ENCODE peak calls at places on chromosomes 13 and 19, in four cellular contexts. Y is IMR-90, R is mesendoderm, F is H1. U is an unnamed sample.

GRCh38 chr19:18173572-18174294 is at the start of gene IFI30:
- DNase-seq in Y (no peak), R (peak), F (no peak), U (peak)

GRCh38 chr19:45428385-45429231 is 4.9 kb upstream of the ERCC1 start:
- DNase-seq in Y (peak), R (peak), F (no peak), U (peak)

GRCh38 chr19:14347999-14348889 is 33.0 kb upstream of the ADGRE5 start:
- DNase-seq in Y (no peak), R (peak), F (peak), U (peak)

GRCh38 chr13:112248909-112249592 is 127.1 kb upstream of the SPACA7 start:
- DNase-seq in Y (no peak), R (no peak), F (no peak), U (no peak)

GRCh38 chr13:42984691-42985090 is 7.3 kb downstream of the EPSTI1 start:
- DNase-seq in Y (no peak), R (no peak), F (no peak), U (no peak)

GRCh38 chr13:35956074-35956473 is 175.1 kb downstream of the DCLK1 start:
- DNase-seq in Y (no peak), R (no peak), F (no peak), U (no peak)

GRCh38 chr19:42606660-42607351 is 12.1 kb upstream of the CEACAM8 start:
- DNase-seq in Y (peak), R (peak), F (peak), U (peak)

GRCh38 chr13:113804017-113804702 is 45.1 kb downstream of the TMEM255B start:
- DNase-seq in Y (no peak), R (no peak), F (no peak), U (no peak)

GRCh38 chr19:12833418-12833746 is 997 bp downstream of the RTBDN start:
- DNase-seq in Y (no peak), R (no peak), F (no peak), U (no peak)

GRCh38 chr13:50235604-50236003 is 220.4 kb downstream of the KCNRG start:
- DNase-seq in Y (no peak), R (no peak), F (no peak), U (no peak)

GRCh38 chr13:25215253-25215575 is 43.1 kb upstream of the AMER2 start:
- DNase-seq in Y (no peak), R (no peak), F (no peak), U (no peak)

GRCh38 chr19:34148672-34149185 is 23.6 kb upstream of the LSM14A start:
- DNase-seq in Y (no peak), R (no peak), F (no peak), U (no peak)

GRCh38 chr19:34154401-34154800 is 17.9 kb upstream of the LSM14A start:
- DNase-seq in Y (no peak), R (no peak), F (no peak), U (no peak)

GRCh38 chr19:34150558-34150957 is 21.7 kb upstream of the LSM14A start:
- DNase-seq in Y (no peak), R (no peak), F (no peak), U (no peak)

GRCh38 chr19:34149873-34150272 is 22.4 kb upstream of the LSM14A start:
- DNase-seq in Y (no peak), R (no peak), F (no peak), U (no peak)

DNA sequence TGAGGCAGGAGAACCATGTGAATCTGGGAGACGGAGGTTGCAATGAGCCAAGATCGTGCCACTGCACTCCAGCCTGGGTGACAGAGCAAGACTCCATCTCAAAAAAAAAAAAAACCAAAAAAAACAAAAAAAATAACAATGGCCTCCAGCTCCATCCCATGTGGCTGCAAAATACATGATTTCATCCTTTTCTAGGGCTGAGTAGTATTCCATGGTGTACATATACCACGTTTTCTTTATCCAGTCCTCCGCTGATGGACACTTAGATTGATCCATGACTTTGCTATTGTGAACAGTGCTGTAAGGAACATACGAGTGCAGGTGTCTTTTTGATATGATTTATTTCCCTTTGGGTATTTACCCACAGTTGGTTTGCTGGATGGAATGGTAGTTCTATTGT is 20.9 kb upstream of the LSM14A start:
- DNase-seq in Y (no peak), R (no peak), F (no peak), U (no peak)
- H3K56ac ChIP-seq in Y (no peak), R (no peak), F (no peak), U (no peak)

GRCh38 chr13:110529522-110530311 is 31.8 kb downstream of the RAB20 start:
- DNase-seq in Y (no peak), R (no peak), F (no peak), U (no peak)
- H3K56ac ChIP-seq in Y (no peak), R (no peak), F (no peak), U (no peak)

DNA sequence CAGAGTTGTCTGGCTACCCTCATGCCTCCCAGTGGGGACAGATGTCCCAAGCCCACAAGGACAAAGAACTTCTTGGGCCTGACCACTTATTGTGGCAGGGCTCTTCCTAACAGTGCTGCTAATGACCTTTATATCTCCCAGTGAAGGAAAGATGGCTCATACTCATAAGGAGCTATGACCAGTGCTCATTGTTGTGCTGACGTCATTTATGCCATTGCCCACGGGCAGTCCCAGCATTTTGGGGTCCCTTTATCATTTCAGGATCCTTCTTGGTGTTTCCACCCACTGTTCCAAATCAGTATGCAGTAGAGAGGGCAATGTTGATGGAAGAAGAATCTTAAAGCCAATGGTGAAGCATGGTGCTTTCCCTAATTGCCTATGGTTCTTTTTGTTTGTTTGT is 1640.0 kb upstream of the PRR20A start:
- DNase-seq in Y (no peak), R (no peak), F (no peak), U (no peak)
- H3K56ac ChIP-seq in Y (no peak), R (no peak), F (no peak), U (no peak)

GRCh38 chr13:79811170-79811569 is 330.2 kb downstream of the NDFIP2 start:
- DNase-seq in Y (no peak), R (no peak), F (no peak), U (no peak)
- H3K56ac ChIP-seq in Y (peak), R (no peak), F (no peak), U (no peak)

GRCh38 chr13:20398459-20398858 is 127.2 kb downstream of the CRYL1 start:
- DNase-seq in Y (no peak), R (no peak), F (no peak), U (no peak)

GRCh38 chr13:20395061-20395916 is 130.4 kb downstream of the CRYL1 start:
- DNase-seq in Y (no peak), R (no peak), F (no peak), U (no peak)

GRCh38 chr13:20399961-20400360 is 125.7 kb downstream of the CRYL1 start:
- DNase-seq in Y (no peak), R (no peak), F (no peak), U (no peak)

GRCh38 chr13:20399515-20399914 is 126.1 kb downstream of the CRYL1 start:
- DNase-seq in Y (no peak), R (no peak), F (no peak), U (no peak)

DNA sequence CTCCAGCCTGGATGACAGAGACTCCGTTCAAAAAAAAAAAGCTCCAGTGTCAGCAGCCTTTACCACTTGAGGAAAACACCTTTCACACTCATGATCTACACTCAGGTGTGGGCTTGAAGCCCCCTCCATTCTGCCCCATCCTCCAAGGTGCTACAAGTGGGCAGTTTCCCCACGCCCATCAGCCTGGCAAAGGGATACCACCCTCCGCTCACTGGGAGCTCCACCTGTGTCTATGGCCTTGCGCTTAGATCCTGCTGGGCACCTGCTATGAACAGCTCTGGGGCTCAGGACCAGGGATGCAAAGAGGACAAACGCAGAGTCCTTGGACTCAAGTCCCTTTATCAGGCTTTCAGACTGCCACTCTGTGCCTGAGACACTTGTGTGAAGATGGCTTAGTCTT is 127.8 kb downstream of the CRYL1 start:
- DNase-seq in Y (no peak), R (no peak), F (no peak), U (no peak)
- H3K56ac ChIP-seq in Y (no peak), R (no peak), F (no peak), U (no peak)

GRCh38 chr19:39325778-39326680 is 5.4 kb upstream of the LRFN1 start:
- DNase-seq in Y (peak), R (peak), F (no peak), U (peak)

GRCh38 chr19:39320948-39321831 is 527 bp upstream of the LRFN1 start:
- DNase-seq in Y (no peak), R (no peak), F (no peak), U (no peak)

GRCh38 chr19:39327318-39327717 is 6.7 kb upstream of the LRFN1 start:
- DNase-seq in Y (no peak), R (no peak), F (no peak), U (no peak)

GRCh38 chr19:39321832-39322176 is 1.1 kb upstream of the LRFN1 start:
- DNase-seq in Y (no peak), R (no peak), F (no peak), U (no peak)

GRCh38 chr19:39324242-39324842 is 3.7 kb upstream of the LRFN1 start:
- DNase-seq in Y (no peak), R (no peak), F (no peak), U (no peak)
- H3K56ac ChIP-seq in Y (no peak), R (no peak), F (no peak), U (no peak)

GRCh38 chr13:100344544-100344943 is 244.0 kb downstream of the GGACT start:
- DNase-seq in Y (no peak), R (no peak), F (no peak), U (no peak)
- H3K56ac ChIP-seq in Y (no peak), R (no peak), F (no peak), U (no peak)

GRCh38 chr13:26716984-26717383 is 43.6 kb downstream of the GPR12 start:
- DNase-seq in Y (no peak), R (no peak), F (no peak), U (no peak)
- H3K56ac ChIP-seq in Y (no peak), R (no peak), F (no peak), U (no peak)

DNA sequence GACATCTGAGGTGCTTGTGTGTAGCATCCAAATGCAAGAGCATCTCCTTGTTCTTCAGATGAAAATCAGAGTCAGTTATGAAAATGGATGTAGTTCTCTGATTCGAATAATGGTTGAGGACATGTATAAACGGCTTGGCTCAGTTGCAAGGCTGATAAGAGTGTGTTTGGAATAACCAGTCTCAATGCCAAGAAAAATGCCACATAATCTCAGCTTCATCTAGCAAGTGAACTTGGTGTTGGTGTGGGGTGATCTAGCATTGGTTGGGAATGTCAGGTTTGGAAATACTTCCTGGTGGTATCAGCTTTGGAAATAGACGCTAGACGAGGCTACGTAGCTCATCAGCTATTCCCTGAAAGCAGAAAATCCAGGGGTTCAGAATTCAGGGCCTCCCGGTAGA is 362.0 kb downstream of the FGF9 start:
- DNase-seq in Y (no peak), R (no peak), F (no peak), U (no peak)
- H3K56ac ChIP-seq in Y (no peak), R (no peak), F (no peak), U (no peak)

DNA sequence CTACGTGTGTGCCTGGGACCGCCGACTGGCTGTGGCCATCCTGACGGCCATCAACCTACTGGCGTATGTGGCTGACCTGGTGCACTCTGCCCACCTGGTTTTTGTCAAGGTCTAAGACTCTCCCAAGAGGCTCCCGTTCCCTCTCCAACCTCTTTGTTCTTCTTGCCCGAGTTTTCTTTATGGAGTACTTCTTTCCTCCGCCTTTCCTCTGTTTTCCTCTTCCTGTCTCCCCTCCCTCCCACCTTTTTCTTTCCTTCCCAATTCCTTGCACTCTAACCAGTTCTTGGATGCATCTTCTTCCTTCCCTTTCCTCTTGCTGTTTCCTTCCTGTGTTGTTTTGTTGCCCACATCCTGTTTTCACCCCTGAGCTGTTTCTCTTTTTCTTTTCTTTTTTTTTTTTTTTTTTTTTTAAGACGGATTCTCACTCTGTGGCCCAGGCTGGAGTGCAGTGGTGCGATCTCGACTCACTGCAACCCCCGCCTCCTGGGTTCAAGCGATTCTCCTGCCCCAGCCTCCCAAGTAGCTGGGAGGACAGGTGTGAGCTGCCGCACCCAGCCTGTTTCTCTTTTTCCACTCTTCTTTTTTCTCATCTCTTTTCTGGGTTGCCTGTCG is 6.8 kb downstream of the MYADM start:
- DNase-seq in Y (no peak), R (no peak), F (no peak), U (no peak)
- H3K56ac ChIP-seq in Y (no peak), R (no peak), F (no peak), U (no peak)

U was measured in H9.